ENCODE peak calls at places on chromosomes 1 and 21, in six cellular contexts. E is mammary epithelial cell, U is DND-41, L is endothelial cell of umbilical vein, K is neuronal stem cell, W is A549. C is an unnamed sample.
A peak's percentile ranks its signal among the peaks of the same experiment; 100 is the strongest.

GRCh38 chr21:36698160-36699025 is 522 bp upstream of the SIM2 start:
- DNase-seq in K (peak; percentile 40), U (no peak), L (no peak), E (no peak), W (peak; percentile 62), C (peak; percentile 15)

GRCh38 chr1:187878883-187879282 is 1050.1 kb downstream of the PLA2G4A start:
- DNase-seq in W (no peak), U (no peak), E (no peak), L (no peak), K (no peak), C (no peak)

GRCh38 chr1:47547753-47548152 is 109.9 kb downstream of the FOXD2 start:
- DNase-seq in E (no peak), U (no peak), K (no peak), W (no peak), L (no peak), C (peak; percentile 2)

GRCh38 chr1:214862421-214862820 is 220.1 kb upstream of the KCNK2 start:
- DNase-seq in K (no peak), U (no peak), E (peak; percentile 17), L (no peak), W (no peak), C (peak; percentile 74)

GRCh38 chr1:178749581-178750166 is 24.6 kb downstream of the RALGPS2 start:
- DNase-seq in E (no peak), L (no peak), U (no peak), K (no peak), W (no peak), C (no peak)

GRCh38 chr1:177567393-177567792 is 396.6 kb downstream of the BRINP2 start:
- DNase-seq in U (no peak), W (peak; percentile 18), L (no peak), E (peak; percentile 23), K (no peak), C (peak; percentile 8)

GRCh38 chr1:203839081-203839480 is 22.3 kb upstream of the SNRPE start:
- DNase-seq in E (no peak), U (no peak), L (peak; percentile 19), K (no peak), W (peak; percentile 14), C (peak; percentile 76)

GRCh38 chr1:22342734-22343191 is 108.9 kb upstream of the ZBTB40 start:
- DNase-seq in K (no peak), W (no peak), E (no peak), L (no peak), U (no peak), C (no peak)

GRCh38 chr1:206721454-206721853 is 36.7 kb downstream of the MAPKAPK2 start:
- DNase-seq in L (no peak), W (no peak), K (no peak), U (no peak), E (no peak), C (no peak)

GRCh38 chr1:115373305-115373704 is 35.3 kb upstream of the NGF start:
- DNase-seq in K (no peak), W (peak; percentile 7), U (no peak), E (peak; percentile 68), L (no peak), C (peak; percentile 95)

GRCh38 chr1:20153000-20153418 is 13.9 kb downstream of the PLA2G2F start:
- DNase-seq in K (no peak), E (no peak), W (peak; percentile 11), U (no peak), L (no peak), C (no peak)

GRCh38 chr1:209785592-209785991 is 1.2 kb upstream of the C1orf74 start:
- DNase-seq in K (no peak), W (no peak), L (no peak), U (no peak), E (no peak), C (no peak)

GRCh38 chr1:83512371-83513004 is 486.4 kb downstream of the TTLL7 start:
- DNase-seq in W (no peak), E (no peak), L (peak; percentile 2), U (no peak), K (no peak), C (no peak)

GRCh38 chr1:229124471-229125198 is 146.3 kb upstream of the RAB4A start:
- DNase-seq in U (no peak), L (no peak), W (no peak), K (no peak), E (no peak), C (no peak)

GRCh38 chr1:229284887-229285286 is 14.0 kb downstream of the RAB4A start:
- DNase-seq in W (no peak), K (no peak), E (no peak), U (no peak), L (no peak), C (no peak)

GRCh38 chr1:6454856-6455751 is 10.9 kb downstream of the TNFRSF25 start:
- DNase-seq in U (no peak), L (peak; percentile 7), E (no peak), W (no peak), K (no peak), C (no peak)

GRCh38 chr1:245880754-245881403 is 626.2 kb downstream of the SMYD3 start:
- DNase-seq in K (no peak), W (no peak), L (no peak), U (no peak), E (peak; percentile 35), C (peak; percentile 91)

GRCh38 chr21:34923202-34923601 is 125.9 kb downstream of the RUNX1 start:
- DNase-seq in W (no peak), K (no peak), U (no peak), E (no peak), L (no peak), C (no peak)

GRCh38 chr21:46619846-46620245 is 15.0 kb upstream of the S100B start:
- DNase-seq in K (no peak), E (no peak), W (no peak), U (no peak), L (no peak), C (peak; percentile 15)

GRCh38 chr21:43961382-43961909 is 50.7 kb upstream of the TRAPPC10 start:
- DNase-seq in U (no peak), K (no peak), W (no peak), E (no peak), L (no peak), C (no peak)

GRCh38 chr1:248703674-248704073 is 1.1 kb upstream of the OR14I1 start:
- DNase-seq in W (no peak), E (no peak), L (no peak), K (no peak), U (no peak), C (no peak)

GRCh38 chr1:20074725-20075171 is 4.8 kb downstream of the PLA2G5 start:
- DNase-seq in L (no peak), W (no peak), K (no peak), U (no peak), E (no peak), C (no peak)

GRCh38 chr1:28640766-28641165 is 2.1 kb downstream of the TAF12 start:
- DNase-seq in K (no peak), L (peak; percentile 26), U (peak; percentile 24), E (peak; percentile 16), W (peak; percentile 34), C (peak; percentile 9)

GRCh38 chr1:211326528-211327340 is at the start of gene TRAF5:
- DNase-seq in L (peak; percentile 40), E (peak; percentile 6), K (peak; percentile 36), U (peak; percentile 63), W (peak; percentile 62), C (peak; percentile 55)

GRCh38 chr1:8903908-8904650 is 25.6 kb upstream of the ENO1 start:
- DNase-seq in E (peak; percentile 93), W (peak; percentile 90), U (no peak), L (peak; percentile 80), K (no peak), C (peak; percentile 96)

GRCh38 chr1:173444757-173445156 is 32.4 kb upstream of the PRDX6 start:
- DNase-seq in L (no peak), W (no peak), K (no peak), E (no peak), U (peak; percentile 11), C (no peak)

DNA sequence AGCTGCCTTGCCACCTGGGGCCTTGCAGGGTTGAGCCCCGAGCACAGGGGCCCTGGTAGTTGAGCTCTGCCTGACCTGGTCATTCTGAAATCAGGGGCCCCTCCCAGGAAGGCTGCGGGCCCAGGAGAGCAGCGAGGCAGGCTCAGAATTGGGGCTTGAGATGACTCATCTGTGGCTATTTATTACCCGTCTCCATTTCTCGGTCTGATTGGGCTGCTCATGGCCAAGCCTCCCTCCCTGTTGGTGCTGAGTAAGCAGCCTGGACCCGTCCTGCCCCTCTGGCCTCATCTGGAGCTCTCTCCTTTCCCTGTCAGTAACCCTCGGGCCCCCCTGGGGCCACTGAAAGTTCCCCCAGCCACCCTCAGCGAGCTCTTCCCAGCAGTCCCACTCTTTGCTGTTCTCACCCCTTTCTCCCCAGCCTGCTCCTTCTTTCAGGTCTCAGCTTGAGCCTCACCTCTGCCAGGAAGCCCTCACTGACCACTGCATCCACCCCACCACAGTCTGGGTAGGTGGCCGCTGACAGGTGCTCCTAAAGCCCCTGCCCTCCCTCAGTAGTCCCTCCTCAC is 11.0 kb upstream of the TNFRSF8 start:
- DNase-seq in L (no peak), W (peak; percentile 38), K (no peak), E (peak; percentile 79), U (no peak), C (peak; percentile 83)
- H3K4me2 ChIP-seq in L (no peak overlapping the region), W (peak overlapping the region; percentile 19), K (no peak overlapping the region), E (peak overlapping the region; percentile 37), U (no peak overlapping the region), C (peak overlapping the region; percentile 39)

GRCh38 chr1:25804964-25805862 is 5.2 kb downstream of the SELENON start:
- DNase-seq in U (no peak), K (no peak), E (no peak), L (no peak), W (no peak), C (no peak)

GRCh38 chr1:25804244-25804963 is 4.4 kb downstream of the SELENON start:
- DNase-seq in E (no peak), K (no peak), L (peak; percentile 34), U (no peak), W (no peak), C (no peak)

GRCh38 chr1:25805863-25806225 is 5.9 kb downstream of the SELENON start:
- DNase-seq in K (no peak), U (no peak), W (no peak), E (no peak), L (peak; percentile 71), C (no peak)

GRCh38 chr1:25802915-25803314 is 2.9 kb downstream of the SELENON start:
- DNase-seq in E (no peak), K (no peak), U (no peak), L (no peak), W (no peak), C (no peak)

DNA sequence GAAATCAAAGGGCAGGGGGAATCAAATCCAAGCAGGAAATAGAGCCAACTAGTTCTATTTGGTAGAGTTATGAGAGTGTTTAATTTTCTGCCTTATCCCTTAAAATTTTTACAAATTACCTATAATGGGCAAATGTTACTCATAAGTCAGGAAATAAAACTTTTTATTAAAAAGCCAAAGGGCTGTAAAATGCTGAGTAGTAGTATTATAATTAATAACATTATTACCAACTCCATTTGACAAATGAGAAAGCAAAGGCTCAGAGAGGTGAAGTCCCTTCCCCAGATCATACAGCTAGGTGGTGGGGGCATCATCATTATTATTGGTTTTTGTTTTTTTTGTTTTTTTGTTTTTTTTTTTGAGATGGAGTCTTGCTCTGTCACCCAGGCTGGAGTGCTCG is 3.4 kb downstream of the SELENON start:
- DNase-seq in L (no peak), W (no peak), K (no peak), E (no peak), U (no peak), C (no peak)
- H3K4me1 ChIP-seq in L (peaks cover 43% of the 10 kb centered on the region), W (peaks cover 14% of the 10 kb centered on the region), K (peaks cover 16% of the 10 kb centered on the region), E (peaks cover 11% of the 10 kb centered on the region), U (peaks cover 16% of the 10 kb centered on the region), C (peaks cover 15% of the 10 kb centered on the region)

GRCh38 chr1:53187371-53187770 is 9.3 kb upstream of the CPT2 start:
- DNase-seq in E (no peak), K (no peak), W (no peak), L (no peak), U (no peak), C (no peak)
- H3K4me2 ChIP-seq in E (no peak overlapping the region), K (no peak overlapping the region), W (no peak overlapping the region), L (no peak overlapping the region), U (no peak overlapping the region), C (no peak overlapping the region)

GRCh38 chr1:95728841-95729240 is 494.8 kb downstream of the RWDD3 start:
- DNase-seq in K (no peak), E (no peak), W (no peak), L (no peak), U (no peak), C (no peak)
- H3K4me1 ChIP-seq in K (peaks cover 2% of the 10 kb centered on the region), E (peaks cover 23% of the 10 kb centered on the region), W (no peaks in the 10 kb centered on the region), L (no peaks in the 10 kb centered on the region), U (peaks cover 7% of the 10 kb centered on the region), C (no peaks in the 10 kb centered on the region)